ENCODE peak calls at places on chromosomes 2 and 18, in nine cellular contexts. One of them, this sample, is unnamed.
A peak's percentile ranks its signal among the peaks of the same experiment; 100 is the strongest.

GRCh38 chr2:64652231-64653173 is 1.2 kb downstream of the SERTAD2 start:
- DNase-seq in tibial nerve: no peak
- DNase-seq in stomach: no peak
- DNase-seq in HepG2: peak; percentile 67
- DNase-seq in spleen: no peak
- DNase-seq in heart left ventricle: no peak
- DNase-seq in body of pancreas: peak; percentile 46
- DNase-seq in HCT116: no peak
- DNase-seq in transverse colon: peak; percentile 59
- DNase-seq in this sample: no peak

GRCh38 chr2:190459881-190460280 is 51.7 kb downstream of the MFSD6 start:
- DNase-seq in tibial nerve: no peak
- DNase-seq in stomach: no peak
- DNase-seq in HepG2: no peak
- DNase-seq in spleen: no peak
- DNase-seq in heart left ventricle: no peak
- DNase-seq in body of pancreas: no peak
- DNase-seq in HCT116: no peak
- DNase-seq in transverse colon: no peak
- DNase-seq in this sample: no peak

GRCh38 chr18:64171576-64171975 is 22.7 kb upstream of the LINC00305 start:
- DNase-seq in tibial nerve: no peak
- DNase-seq in stomach: no peak
- DNase-seq in HepG2: no peak
- DNase-seq in spleen: no peak
- DNase-seq in heart left ventricle: no peak
- DNase-seq in body of pancreas: no peak
- DNase-seq in HCT116: no peak
- DNase-seq in transverse colon: no peak
- DNase-seq in this sample: no peak

GRCh38 chr2:126913881-126914495 is 15.3 kb downstream of the TEX51 start:
- DNase-seq in tibial nerve: no peak
- DNase-seq in stomach: no peak
- DNase-seq in HepG2: no peak
- DNase-seq in spleen: peak; percentile 36
- DNase-seq in heart left ventricle: no peak
- DNase-seq in body of pancreas: no peak
- DNase-seq in HCT116: no peak
- DNase-seq in transverse colon: no peak
- DNase-seq in this sample: no peak

GRCh38 chr2:233853883-233854240 is 473 bp downstream of the HJURP start:
- DNase-seq in tibial nerve: no peak
- DNase-seq in stomach: no peak
- DNase-seq in HepG2: no peak
- DNase-seq in spleen: no peak
- DNase-seq in heart left ventricle: no peak
- DNase-seq in body of pancreas: no peak
- DNase-seq in HCT116: no peak
- DNase-seq in transverse colon: no peak
- DNase-seq in this sample: no peak

GRCh38 chr2:11134349-11134748 is 20.9 kb upstream of the SLC66A3 start:
- DNase-seq in tibial nerve: no peak
- DNase-seq in stomach: no peak
- DNase-seq in HepG2: peak; percentile 68
- DNase-seq in spleen: peak; percentile 18
- DNase-seq in heart left ventricle: no peak
- DNase-seq in body of pancreas: no peak
- DNase-seq in HCT116: no peak
- DNase-seq in transverse colon: no peak
- DNase-seq in this sample: no peak

GRCh38 chr2:136117391-136117841 is 533 bp downstream of the CXCR4 start:
- DNase-seq in tibial nerve: no peak
- DNase-seq in stomach: peak; percentile 48
- DNase-seq in HepG2: no peak
- DNase-seq in spleen: peak; percentile 92
- DNase-seq in heart left ventricle: peak; percentile 56
- DNase-seq in body of pancreas: no peak
- DNase-seq in HCT116: no peak
- DNase-seq in transverse colon: peak; percentile 35
- DNase-seq in this sample: no peak

GRCh38 chr2:188360485-188361263 is 69.0 kb downstream of the GULP1 start:
- DNase-seq in tibial nerve: no peak
- DNase-seq in stomach: no peak
- DNase-seq in HepG2: no peak
- DNase-seq in spleen: no peak
- DNase-seq in heart left ventricle: no peak
- DNase-seq in body of pancreas: no peak
- DNase-seq in HCT116: no peak
- DNase-seq in transverse colon: no peak
- DNase-seq in this sample: no peak

GRCh38 chr2:78070693-78071092 is 548.5 kb upstream of the LRRTM4 start:
- DNase-seq in tibial nerve: no peak
- DNase-seq in stomach: no peak
- DNase-seq in HepG2: no peak
- DNase-seq in spleen: no peak
- DNase-seq in heart left ventricle: no peak
- DNase-seq in body of pancreas: no peak
- DNase-seq in HCT116: no peak
- DNase-seq in transverse colon: no peak
- DNase-seq in this sample: no peak

GRCh38 chr2:112881217-112882000 is 29.6 kb upstream of the IL37 start:
- DNase-seq in tibial nerve: no peak
- DNase-seq in stomach: no peak
- DNase-seq in HepG2: peak; percentile 54
- DNase-seq in spleen: peak; percentile 70
- DNase-seq in heart left ventricle: no peak
- DNase-seq in body of pancreas: no peak
- DNase-seq in HCT116: peak; percentile 16
- DNase-seq in transverse colon: no peak
- DNase-seq in this sample: no peak

GRCh38 chr2:232292395-232293154 is 86.0 kb upstream of the ALPP start:
- DNase-seq in tibial nerve: peak; percentile 50
- DNase-seq in stomach: peak; percentile 72
- DNase-seq in HepG2: peak; percentile 58
- DNase-seq in spleen: peak; percentile 84
- DNase-seq in heart left ventricle: peak; percentile 25
- DNase-seq in body of pancreas: peak; percentile 64
- DNase-seq in HCT116: peak; percentile 54
- DNase-seq in transverse colon: peak; percentile 75
- DNase-seq in this sample: no peak

GRCh38 chr2:8189316-8189715 is 492.5 kb upstream of the ID2 start:
- DNase-seq in tibial nerve: no peak
- DNase-seq in stomach: no peak
- DNase-seq in HepG2: no peak
- DNase-seq in spleen: no peak
- DNase-seq in heart left ventricle: no peak
- DNase-seq in body of pancreas: no peak
- DNase-seq in HCT116: no peak
- DNase-seq in transverse colon: no peak
- DNase-seq in this sample: no peak

GRCh38 chr2:71101656-71102055 is 28.4 kb downstream of the MCEE start:
- DNase-seq in tibial nerve: no peak
- DNase-seq in stomach: no peak
- DNase-seq in HepG2: peak; percentile 50
- DNase-seq in spleen: no peak
- DNase-seq in heart left ventricle: no peak
- DNase-seq in body of pancreas: no peak
- DNase-seq in HCT116: no peak
- DNase-seq in transverse colon: no peak
- DNase-seq in this sample: no peak

DNA sequence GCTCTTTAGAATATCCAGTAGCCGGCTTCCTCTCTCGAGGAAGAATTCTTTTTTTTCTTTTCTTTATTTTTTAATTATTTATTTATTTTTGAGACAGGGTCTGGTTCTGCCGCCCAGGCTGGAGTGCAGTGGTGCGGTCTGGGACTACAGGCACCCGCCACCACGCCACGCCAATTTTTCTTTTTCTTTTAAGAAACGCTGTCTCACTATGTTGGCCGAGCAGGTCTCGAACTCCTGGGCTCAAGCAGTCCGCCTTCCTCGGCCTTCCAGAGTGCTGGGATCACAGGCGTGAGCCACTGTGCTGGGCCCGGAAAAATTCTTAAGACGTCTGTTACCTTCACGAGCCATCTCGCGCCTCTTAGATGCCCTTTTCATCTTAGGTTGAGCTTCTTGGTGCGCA is 931 bp upstream of the TMEM131 start:
- DNase-seq in tibial nerve: no peak
- DNase-seq in stomach: no peak
- DNase-seq in HepG2: no peak
- DNase-seq in spleen: peak; percentile 77
- DNase-seq in heart left ventricle: no peak
- DNase-seq in body of pancreas: peak; percentile 18
- DNase-seq in HCT116: no peak
- DNase-seq in transverse colon: no peak
- DNase-seq in this sample: no peak
- TF ChIP-seq POLR2A in tibial nerve: no peak
- TF ChIP-seq POLR2A in stomach: no peak
- TF ChIP-seq POLR2A in HepG2: no peak
- TF ChIP-seq POLR2A in spleen: no peak
- TF ChIP-seq POLR2A in heart left ventricle: no peak
- TF ChIP-seq POLR2A in body of pancreas: no peak
- TF ChIP-seq POLR2A in HCT116: no peak
- TF ChIP-seq POLR2A in transverse colon: no peak
- TF ChIP-seq POLR2A in this sample: no peak

GRCh38 chr2:6823111-6823510 is 42.6 kb downstream of the CMPK2 start:
- DNase-seq in tibial nerve: no peak
- DNase-seq in stomach: no peak
- DNase-seq in HepG2: no peak
- DNase-seq in spleen: no peak
- DNase-seq in heart left ventricle: no peak
- DNase-seq in body of pancreas: no peak
- DNase-seq in HCT116: no peak
- DNase-seq in transverse colon: no peak
- DNase-seq in this sample: no peak
- H3K4me3 ChIP-seq in tibial nerve: no peak overlapping the region
- H3K4me3 ChIP-seq in stomach: no peak overlapping the region
- H3K4me3 ChIP-seq in HepG2: no peak overlapping the region
- H3K4me3 ChIP-seq in spleen: no peak overlapping the region
- H3K4me3 ChIP-seq in heart left ventricle: no peak overlapping the region
- H3K4me3 ChIP-seq in body of pancreas: no peak overlapping the region
- H3K4me3 ChIP-seq in HCT116: no peak overlapping the region
- H3K4me3 ChIP-seq in transverse colon: no peak overlapping the region
- H3K4me3 ChIP-seq in this sample: no peak overlapping the region

DNA sequence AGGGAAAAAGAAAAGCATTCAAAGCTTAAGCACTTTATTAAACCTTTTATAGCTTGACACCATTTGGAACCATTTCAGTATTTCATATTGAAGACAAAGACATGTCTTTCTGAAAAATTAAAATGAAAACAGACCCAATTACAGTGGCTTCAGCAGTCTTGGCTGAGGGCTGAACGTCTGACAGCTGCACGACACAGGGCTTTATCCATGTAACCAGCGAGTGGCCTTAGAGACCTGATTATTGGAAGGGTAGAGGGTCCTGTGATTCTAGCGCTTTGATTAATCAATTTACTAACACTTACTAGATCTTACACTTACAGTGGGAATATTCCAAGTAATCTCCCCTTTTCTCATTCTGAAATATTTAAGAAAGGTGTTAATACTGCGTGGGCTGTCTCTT is 113.0 kb downstream of the ADCYAP1 start:
- DNase-seq in tibial nerve: no peak
- DNase-seq in stomach: no peak
- DNase-seq in HepG2: no peak
- DNase-seq in spleen: no peak
- DNase-seq in heart left ventricle: no peak
- DNase-seq in body of pancreas: no peak
- DNase-seq in HCT116: no peak
- DNase-seq in transverse colon: no peak
- DNase-seq in this sample: no peak
- H3K4me1 ChIP-seq in tibial nerve: no peaks in the 10 kb centered on the region
- H3K4me1 ChIP-seq in stomach: no peaks in the 10 kb centered on the region
- H3K4me1 ChIP-seq in HepG2: no peaks in the 10 kb centered on the region
- H3K4me1 ChIP-seq in spleen: no peaks in the 10 kb centered on the region
- H3K4me1 ChIP-seq in heart left ventricle: peaks cover 5% of the 10 kb centered on the region
- H3K4me1 ChIP-seq in body of pancreas: no peaks in the 10 kb centered on the region
- H3K4me1 ChIP-seq in HCT116: no peaks in the 10 kb centered on the region
- H3K4me1 ChIP-seq in transverse colon: no peaks in the 10 kb centered on the region
- H3K4me1 ChIP-seq in this sample: no peaks in the 10 kb centered on the region

GRCh38 chr2:195656131-195656858 is 731 bp upstream of the SLC39A10 start:
- DNase-seq in tibial nerve: peak; percentile 14
- DNase-seq in stomach: no peak
- DNase-seq in HepG2: no peak
- DNase-seq in spleen: no peak
- DNase-seq in heart left ventricle: peak; percentile 16
- DNase-seq in body of pancreas: peak; percentile 18
- DNase-seq in HCT116: no peak
- DNase-seq in transverse colon: no peak
- DNase-seq in this sample: no peak

GRCh38 chr2:195656859-195657633 is at the start of gene SLC39A10:
- DNase-seq in tibial nerve: peak; percentile 98
- DNase-seq in stomach: peak; percentile 99
- DNase-seq in HepG2: peak; percentile 98
- DNase-seq in spleen: peak; percentile 100
- DNase-seq in heart left ventricle: peak; percentile 96
- DNase-seq in body of pancreas: peak; percentile 99
- DNase-seq in HCT116: peak; percentile 95
- DNase-seq in transverse colon: peak; percentile 99
- DNase-seq in this sample: peak; percentile 99

GRCh38 chr2:195658541-195658890 is 1.5 kb downstream of the SLC39A10 start:
- DNase-seq in tibial nerve: no peak
- DNase-seq in stomach: no peak
- DNase-seq in HepG2: peak; percentile 81
- DNase-seq in spleen: no peak
- DNase-seq in heart left ventricle: no peak
- DNase-seq in body of pancreas: peak; percentile 21
- DNase-seq in HCT116: no peak
- DNase-seq in transverse colon: no peak
- DNase-seq in this sample: no peak

GRCh38 chr2:195659114-195659513 is 2.1 kb downstream of the SLC39A10 start:
- DNase-seq in tibial nerve: no peak
- DNase-seq in stomach: no peak
- DNase-seq in HepG2: no peak
- DNase-seq in spleen: no peak
- DNase-seq in heart left ventricle: no peak
- DNase-seq in body of pancreas: no peak
- DNase-seq in HCT116: no peak
- DNase-seq in transverse colon: no peak
- DNase-seq in this sample: no peak

DNA sequence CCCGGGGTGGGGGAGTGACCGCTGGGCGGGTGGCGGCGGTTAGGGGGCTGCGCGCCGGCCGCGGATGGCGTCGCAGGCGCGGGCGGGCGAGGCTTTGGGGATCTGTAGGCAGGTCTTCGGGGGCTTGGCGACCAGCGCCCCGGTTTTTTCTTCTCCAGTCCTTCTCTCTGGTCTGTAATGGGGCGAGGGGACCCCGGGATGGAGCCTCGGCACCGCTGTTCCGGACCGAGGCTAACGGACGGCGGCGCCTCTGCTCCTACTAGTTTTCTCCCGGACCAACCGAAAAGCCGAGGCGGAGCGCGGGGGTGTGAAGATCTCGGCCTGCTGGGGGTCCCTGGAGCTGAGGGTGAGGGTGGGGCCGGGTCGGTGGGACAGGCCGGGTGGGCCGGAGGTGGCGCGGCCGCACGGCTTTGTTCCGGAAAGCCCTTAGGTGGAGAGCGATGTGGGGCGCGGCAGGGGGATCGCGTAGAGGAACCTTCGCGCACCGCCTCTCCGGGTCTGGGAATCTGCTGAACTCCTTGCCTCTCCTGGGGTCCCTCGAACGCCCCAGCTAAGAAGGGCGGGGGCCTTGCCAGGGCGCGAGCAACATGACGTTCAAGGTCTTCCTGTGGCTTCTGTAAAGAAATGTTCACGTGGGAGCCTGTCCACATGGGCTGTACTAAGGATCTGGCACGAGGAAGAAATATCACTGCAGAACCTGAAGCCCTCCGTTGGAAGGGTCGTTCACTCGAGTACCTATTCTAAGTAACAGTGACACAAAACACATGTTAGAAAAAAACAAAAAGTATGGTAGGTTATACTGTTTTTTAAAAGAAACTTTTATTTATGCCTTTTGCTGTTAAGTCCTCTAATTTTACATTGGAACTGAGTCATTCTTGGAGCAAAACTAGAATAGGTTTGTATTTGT is 861 bp downstream of the SLC39A10 start:
- DNase-seq in tibial nerve: peak; percentile 83
- DNase-seq in stomach: peak; percentile 61
- DNase-seq in HepG2: peak; percentile 80
- DNase-seq in spleen: peak; percentile 92
- DNase-seq in heart left ventricle: peak; percentile 77
- DNase-seq in body of pancreas: peak; percentile 70
- DNase-seq in HCT116: no peak
- DNase-seq in transverse colon: peak; percentile 73
- DNase-seq in this sample: peak; percentile 92
- TF ChIP-seq POLR2A in tibial nerve: no peak
- TF ChIP-seq POLR2A in stomach: no peak
- TF ChIP-seq POLR2A in HepG2: peak; percentile 52
- TF ChIP-seq POLR2A in spleen: no peak
- TF ChIP-seq POLR2A in heart left ventricle: no peak
- TF ChIP-seq POLR2A in body of pancreas: peak; percentile 18
- TF ChIP-seq POLR2A in HCT116: no peak
- TF ChIP-seq POLR2A in transverse colon: peak; percentile 44
- TF ChIP-seq POLR2A in this sample: peak; percentile 25